ENCODE peak calls at places on chromosomes 12 and 14, in ten cellular contexts. One of them, this sample, is unnamed.

GRCh38 chr12:116525418-116526001 is 33.7 kb upstream of the MAP1LC3B2 start:
- DNase-seq in left ventricle myocardium inferior: peak
- DNase-seq in GM20000: no peak
- DNase-seq in lung: peak
- DNase-seq in astrocyte of the spinal cord: peak
- DNase-seq in H1: no peak
- DNase-seq in NB4: no peak
- DNase-seq in AG04450: peak
- DNase-seq in lower leg skin: peak
- DNase-seq in A549: peak
- DNase-seq in this sample: no peak

GRCh38 chr14:46490150-46490769 is 161.3 kb downstream of the RPL10L start:
- DNase-seq in left ventricle myocardium inferior: no peak
- DNase-seq in GM20000: peak
- DNase-seq in lung: no peak
- DNase-seq in astrocyte of the spinal cord: no peak
- DNase-seq in H1: no peak
- DNase-seq in NB4: peak
- DNase-seq in AG04450: no peak
- DNase-seq in lower leg skin: no peak
- DNase-seq in A549: peak
- DNase-seq in this sample: peak

GRCh38 chr12:20596036-20596435 is 99.1 kb upstream of the SLCO1C1 start:
- DNase-seq in left ventricle myocardium inferior: no peak
- DNase-seq in GM20000: no peak
- DNase-seq in lung: no peak
- DNase-seq in astrocyte of the spinal cord: no peak
- DNase-seq in H1: no peak
- DNase-seq in NB4: no peak
- DNase-seq in AG04450: no peak
- DNase-seq in lower leg skin: no peak
- DNase-seq in A549: no peak
- DNase-seq in this sample: no peak

GRCh38 chr14:59707778-59708635 is 131.4 kb upstream of the CCDC175 start:
- DNase-seq in left ventricle myocardium inferior: no peak
- DNase-seq in GM20000: no peak
- DNase-seq in lung: no peak
- DNase-seq in astrocyte of the spinal cord: peak
- DNase-seq in H1: no peak
- DNase-seq in NB4: no peak
- DNase-seq in AG04450: no peak
- DNase-seq in lower leg skin: no peak
- DNase-seq in A549: no peak
- DNase-seq in this sample: no peak

GRCh38 chr14:63212209-63212608 is 8.0 kb downstream of the RHOJ start:
- DNase-seq in left ventricle myocardium inferior: no peak
- DNase-seq in GM20000: no peak
- DNase-seq in lung: no peak
- DNase-seq in astrocyte of the spinal cord: no peak
- DNase-seq in H1: no peak
- DNase-seq in NB4: no peak
- DNase-seq in AG04450: no peak
- DNase-seq in lower leg skin: no peak
- DNase-seq in A549: no peak
- DNase-seq in this sample: no peak

GRCh38 chr14:96455588-96455987 is 46.6 kb upstream of the PAPOLA start:
- DNase-seq in left ventricle myocardium inferior: no peak
- DNase-seq in GM20000: no peak
- DNase-seq in lung: no peak
- DNase-seq in astrocyte of the spinal cord: no peak
- DNase-seq in H1: no peak
- DNase-seq in NB4: no peak
- DNase-seq in AG04450: no peak
- DNase-seq in lower leg skin: no peak
- DNase-seq in A549: no peak
- DNase-seq in this sample: no peak

GRCh38 chr12:78181544-78182162 is 351.0 kb downstream of the NAV3 start:
- DNase-seq in left ventricle myocardium inferior: no peak
- DNase-seq in GM20000: no peak
- DNase-seq in lung: no peak
- DNase-seq in astrocyte of the spinal cord: peak
- DNase-seq in H1: no peak
- DNase-seq in NB4: peak
- DNase-seq in AG04450: no peak
- DNase-seq in lower leg skin: no peak
- DNase-seq in A549: peak
- DNase-seq in this sample: no peak

GRCh38 chr12:114916124-114916523 is 232.1 kb upstream of the TBX3 start:
- DNase-seq in left ventricle myocardium inferior: no peak
- DNase-seq in GM20000: no peak
- DNase-seq in lung: no peak
- DNase-seq in astrocyte of the spinal cord: peak
- DNase-seq in H1: no peak
- DNase-seq in NB4: no peak
- DNase-seq in AG04450: no peak
- DNase-seq in lower leg skin: no peak
- DNase-seq in A549: peak
- DNase-seq in this sample: no peak

GRCh38 chr14:33796356-33796755 is 154.5 kb downstream of the EGLN3 start:
- DNase-seq in left ventricle myocardium inferior: no peak
- DNase-seq in GM20000: no peak
- DNase-seq in lung: no peak
- DNase-seq in astrocyte of the spinal cord: peak
- DNase-seq in H1: no peak
- DNase-seq in NB4: no peak
- DNase-seq in AG04450: no peak
- DNase-seq in lower leg skin: no peak
- DNase-seq in A549: no peak
- DNase-seq in this sample: no peak

GRCh38 chr14:31270196-31270772 is 62.7 kb upstream of the HECTD1 start:
- DNase-seq in left ventricle myocardium inferior: no peak
- DNase-seq in GM20000: no peak
- DNase-seq in lung: peak
- DNase-seq in astrocyte of the spinal cord: no peak
- DNase-seq in H1: peak
- DNase-seq in NB4: peak
- DNase-seq in AG04450: no peak
- DNase-seq in lower leg skin: no peak
- DNase-seq in A549: peak
- DNase-seq in this sample: no peak

GRCh38 chr14:103692159-103692558 is 23.1 kb downstream of the XRCC3 start:
- DNase-seq in left ventricle myocardium inferior: no peak
- DNase-seq in GM20000: peak
- DNase-seq in lung: no peak
- DNase-seq in astrocyte of the spinal cord: no peak
- DNase-seq in H1: no peak
- DNase-seq in NB4: no peak
- DNase-seq in AG04450: no peak
- DNase-seq in lower leg skin: no peak
- DNase-seq in A549: no peak
- DNase-seq in this sample: no peak

GRCh38 chr12:552466-552865 is 92.7 kb downstream of the B4GALNT3 start:
- DNase-seq in left ventricle myocardium inferior: no peak
- DNase-seq in GM20000: no peak
- DNase-seq in lung: no peak
- DNase-seq in astrocyte of the spinal cord: no peak
- DNase-seq in H1: no peak
- DNase-seq in NB4: no peak
- DNase-seq in AG04450: no peak
- DNase-seq in lower leg skin: no peak
- DNase-seq in A549: no peak
- DNase-seq in this sample: no peak

GRCh38 chr14:20657216-20658211 is 16.0 kb upstream of the OR6S1 start:
- DNase-seq in left ventricle myocardium inferior: no peak
- DNase-seq in GM20000: no peak
- DNase-seq in lung: no peak
- DNase-seq in astrocyte of the spinal cord: no peak
- DNase-seq in H1: peak
- DNase-seq in NB4: no peak
- DNase-seq in AG04450: no peak
- DNase-seq in lower leg skin: no peak
- DNase-seq in A549: peak
- DNase-seq in this sample: peak

GRCh38 chr14:21133896-21134295 is 22.0 kb downstream of the OR5AU1 start:
- DNase-seq in left ventricle myocardium inferior: no peak
- DNase-seq in GM20000: no peak
- DNase-seq in lung: no peak
- DNase-seq in astrocyte of the spinal cord: no peak
- DNase-seq in H1: no peak
- DNase-seq in NB4: no peak
- DNase-seq in AG04450: no peak
- DNase-seq in lower leg skin: no peak
- DNase-seq in A549: no peak
- DNase-seq in this sample: no peak

GRCh38 chr12:47935196-47935595 is 28.2 kb upstream of the TMEM106C start:
- DNase-seq in left ventricle myocardium inferior: peak
- DNase-seq in GM20000: no peak
- DNase-seq in lung: no peak
- DNase-seq in astrocyte of the spinal cord: peak
- DNase-seq in H1: no peak
- DNase-seq in NB4: no peak
- DNase-seq in AG04450: peak
- DNase-seq in lower leg skin: peak
- DNase-seq in A549: no peak
- DNase-seq in this sample: no peak

DNA sequence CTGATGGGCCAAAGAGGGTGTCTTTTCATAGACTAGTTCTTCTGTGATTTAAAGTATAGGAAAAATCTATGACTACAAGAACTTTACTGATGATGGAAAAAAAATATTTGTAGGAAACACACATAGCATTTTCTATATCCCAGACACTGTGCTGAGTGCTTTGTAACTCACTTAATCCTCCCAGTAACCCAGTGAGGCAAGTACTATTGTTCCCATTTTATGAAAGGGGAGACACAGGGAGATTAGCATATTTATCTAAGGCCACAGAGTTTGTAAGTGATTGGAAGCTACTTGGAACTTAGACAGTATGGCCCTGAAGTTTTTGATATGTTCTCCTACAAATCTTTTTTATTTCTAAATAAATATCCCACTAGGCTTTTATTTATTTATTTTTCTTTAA is 19.9 kb downstream of the PRPF39 start:
- DNase-seq in left ventricle myocardium inferior: no peak
- DNase-seq in GM20000: no peak
- DNase-seq in lung: no peak
- DNase-seq in astrocyte of the spinal cord: no peak
- DNase-seq in H1: no peak
- DNase-seq in NB4: no peak
- DNase-seq in AG04450: no peak
- DNase-seq in lower leg skin: no peak
- DNase-seq in A549: no peak
- DNase-seq in this sample: no peak
- TF ChIP-seq CTCF in left ventricle myocardium inferior: no peak
- TF ChIP-seq CTCF in GM20000: no peak
- TF ChIP-seq CTCF in lung: no peak
- TF ChIP-seq CTCF in astrocyte of the spinal cord: no peak
- TF ChIP-seq CTCF in H1: no peak
- TF ChIP-seq CTCF in NB4: no peak
- TF ChIP-seq CTCF in AG04450: no peak
- TF ChIP-seq CTCF in lower leg skin: no peak
- TF ChIP-seq CTCF in A549: no peak
- TF ChIP-seq CTCF in this sample: no peak

GRCh38 chr14:43651185-43651787 is 855.8 kb downstream of the FSCB start:
- DNase-seq in left ventricle myocardium inferior: no peak
- DNase-seq in GM20000: no peak
- DNase-seq in lung: no peak
- DNase-seq in astrocyte of the spinal cord: no peak
- DNase-seq in H1: no peak
- DNase-seq in NB4: no peak
- DNase-seq in AG04450: no peak
- DNase-seq in lower leg skin: no peak
- DNase-seq in A549: no peak
- DNase-seq in this sample: no peak

GRCh38 chr14:43651896-43652295 is 855.2 kb downstream of the FSCB start:
- DNase-seq in left ventricle myocardium inferior: no peak
- DNase-seq in GM20000: no peak
- DNase-seq in lung: no peak
- DNase-seq in astrocyte of the spinal cord: no peak
- DNase-seq in H1: no peak
- DNase-seq in NB4: no peak
- DNase-seq in AG04450: no peak
- DNase-seq in lower leg skin: no peak
- DNase-seq in A549: no peak
- DNase-seq in this sample: no peak

GRCh38 chr14:43649508-43649907 is 857.6 kb downstream of the FSCB start:
- DNase-seq in left ventricle myocardium inferior: no peak
- DNase-seq in GM20000: no peak
- DNase-seq in lung: no peak
- DNase-seq in astrocyte of the spinal cord: no peak
- DNase-seq in H1: no peak
- DNase-seq in NB4: no peak
- DNase-seq in AG04450: no peak
- DNase-seq in lower leg skin: no peak
- DNase-seq in A549: no peak
- DNase-seq in this sample: no peak

GRCh38 chr14:43647302-43647701 is 859.8 kb downstream of the FSCB start:
- DNase-seq in left ventricle myocardium inferior: no peak
- DNase-seq in GM20000: no peak
- DNase-seq in lung: no peak
- DNase-seq in astrocyte of the spinal cord: no peak
- DNase-seq in H1: no peak
- DNase-seq in NB4: peak
- DNase-seq in AG04450: no peak
- DNase-seq in lower leg skin: no peak
- DNase-seq in A549: peak
- DNase-seq in this sample: no peak
- TF ChIP-seq CTCF in left ventricle myocardium inferior: no peak
- TF ChIP-seq CTCF in GM20000: no peak
- TF ChIP-seq CTCF in lung: no peak
- TF ChIP-seq CTCF in astrocyte of the spinal cord: no peak
- TF ChIP-seq CTCF in H1: peak
- TF ChIP-seq CTCF in NB4: no peak
- TF ChIP-seq CTCF in AG04450: peak
- TF ChIP-seq CTCF in lower leg skin: no peak
- TF ChIP-seq CTCF in A549: no peak
- TF ChIP-seq CTCF in this sample: no peak

GRCh38 chr12:61414470-61414869 is 845.7 kb upstream of the USP15 start:
- DNase-seq in left ventricle myocardium inferior: no peak
- DNase-seq in GM20000: no peak
- DNase-seq in lung: no peak
- DNase-seq in astrocyte of the spinal cord: no peak
- DNase-seq in H1: no peak
- DNase-seq in NB4: no peak
- DNase-seq in AG04450: no peak
- DNase-seq in lower leg skin: no peak
- DNase-seq in A549: no peak
- DNase-seq in this sample: no peak

GRCh38 chr12:61412209-61412608 is 848.0 kb upstream of the USP15 start:
- DNase-seq in left ventricle myocardium inferior: no peak
- DNase-seq in GM20000: no peak
- DNase-seq in lung: no peak
- DNase-seq in astrocyte of the spinal cord: no peak
- DNase-seq in H1: no peak
- DNase-seq in NB4: no peak
- DNase-seq in AG04450: no peak
- DNase-seq in lower leg skin: no peak
- DNase-seq in A549: no peak
- DNase-seq in this sample: no peak
- TF ChIP-seq CTCF in left ventricle myocardium inferior: no peak
- TF ChIP-seq CTCF in GM20000: no peak
- TF ChIP-seq CTCF in lung: no peak
- TF ChIP-seq CTCF in astrocyte of the spinal cord: no peak
- TF ChIP-seq CTCF in H1: no peak
- TF ChIP-seq CTCF in NB4: no peak
- TF ChIP-seq CTCF in AG04450: no peak
- TF ChIP-seq CTCF in lower leg skin: no peak
- TF ChIP-seq CTCF in A549: no peak
- TF ChIP-seq CTCF in this sample: no peak

GRCh38 chr14:39034481-39035296 is 68.3 kb downstream of the SEC23A start:
- DNase-seq in left ventricle myocardium inferior: no peak
- DNase-seq in GM20000: no peak
- DNase-seq in lung: no peak
- DNase-seq in astrocyte of the spinal cord: peak
- DNase-seq in H1: no peak
- DNase-seq in NB4: no peak
- DNase-seq in AG04450: no peak
- DNase-seq in lower leg skin: no peak
- DNase-seq in A549: peak
- DNase-seq in this sample: no peak
- TF ChIP-seq CTCF in left ventricle myocardium inferior: peak
- TF ChIP-seq CTCF in GM20000: no peak
- TF ChIP-seq CTCF in lung: no peak
- TF ChIP-seq CTCF in astrocyte of the spinal cord: peak
- TF ChIP-seq CTCF in H1: peak
- TF ChIP-seq CTCF in NB4: no peak
- TF ChIP-seq CTCF in AG04450: peak
- TF ChIP-seq CTCF in lower leg skin: no peak
- TF ChIP-seq CTCF in A549: peak
- TF ChIP-seq CTCF in this sample: no peak

This sample was measured in GM13976.